ENCODE peak calls at places on chromosomes 2 and 18, in six cellular contexts. H is stomach, L is HCT116, G is upper lobe of left lung, J is sigmoid colon, I is H1. Q is an unnamed sample. For H3K9me3, the result is how much of the 10 kb centered on the place peaks cover.

GRCh38 chr2:206116278-206116677 is 30.3 kb upstream of the INO80D start:
- DNase-seq in H (no peak), L (no peak), G (peak), J (no peak), I (peak), Q (no peak)

GRCh38 chr2:48112911-48113687 is 206.8 kb upstream of the FBXO11 start:
- DNase-seq in H (no peak), L (no peak), G (no peak), J (no peak), I (no peak), Q (no peak)

GRCh38 chr18:41144444-41144843 is 810.6 kb upstream of the PIK3C3 start:
- DNase-seq in H (no peak), L (no peak), G (no peak), J (no peak), I (no peak), Q (no peak)

GRCh38 chr2:7660816-7661215 is 743.6 kb downstream of the RNF144A start:
- DNase-seq in H (no peak), L (no peak), G (no peak), J (no peak), I (no peak), Q (no peak)

GRCh38 chr2:33021542-33022259 is 74.9 kb downstream of the LTBP1 start:
- DNase-seq in H (no peak), L (no peak), G (no peak), J (no peak), I (no peak), Q (no peak)

GRCh38 chr2:9217838-9218770 is 11.5 kb downstream of the ASAP2 start:
- DNase-seq in H (no peak), L (no peak), G (no peak), J (no peak), I (peak), Q (no peak)

GRCh38 chr2:217393585-217394032 is 533.7 kb upstream of the TNP1 start:
- DNase-seq in H (peak), L (no peak), G (no peak), J (peak), I (no peak), Q (no peak)

GRCh38 chr2:238418999-238419546 is 7.7 kb upstream of the ASB1 start:
- DNase-seq in H (no peak), L (no peak), G (no peak), J (no peak), I (no peak), Q (no peak)

GRCh38 chr2:174881678-174882077 is 117.4 kb upstream of the CHRNA1 start:
- DNase-seq in H (no peak), L (no peak), G (no peak), J (no peak), I (no peak), Q (no peak)

GRCh38 chr2:42795275-42795674 is 2.9 kb upstream of the HAAO start:
- DNase-seq in H (no peak), L (no peak), G (no peak), J (no peak), I (no peak), Q (no peak)

GRCh38 chr2:73906847-73907505 is 14.2 kb downstream of the ACTG2 start:
- DNase-seq in H (no peak), L (no peak), G (no peak), J (peak), I (no peak), Q (no peak)

GRCh38 chr2:170711196-170711773 is 3.9 kb upstream of the SP5 start:
- DNase-seq in H (no peak), L (no peak), G (no peak), J (no peak), I (no peak), Q (no peak)

GRCh38 chr2:170707821-170708795 is 7.0 kb upstream of the SP5 start:
- DNase-seq in H (no peak), L (no peak), G (no peak), J (no peak), I (no peak), Q (no peak)

GRCh38 chr2:170711774-170712652 is 3.1 kb upstream of the SP5 start:
- DNase-seq in H (peak), L (no peak), G (peak), J (no peak), I (peak), Q (no peak)

GRCh38 chr2:170712653-170713279 is 2.4 kb upstream of the SP5 start:
- DNase-seq in H (no peak), L (no peak), G (peak), J (no peak), I (peak), Q (no peak)

GRCh38 chr2:170710609-170710979 is 4.5 kb upstream of the SP5 start:
- DNase-seq in H (no peak), L (no peak), G (no peak), J (no peak), I (no peak), Q (no peak)
- H3K9me3 ChIP-seq in H (under half), L (under half), G (under half), J (under half), I (under half), Q (under half)

DNA sequence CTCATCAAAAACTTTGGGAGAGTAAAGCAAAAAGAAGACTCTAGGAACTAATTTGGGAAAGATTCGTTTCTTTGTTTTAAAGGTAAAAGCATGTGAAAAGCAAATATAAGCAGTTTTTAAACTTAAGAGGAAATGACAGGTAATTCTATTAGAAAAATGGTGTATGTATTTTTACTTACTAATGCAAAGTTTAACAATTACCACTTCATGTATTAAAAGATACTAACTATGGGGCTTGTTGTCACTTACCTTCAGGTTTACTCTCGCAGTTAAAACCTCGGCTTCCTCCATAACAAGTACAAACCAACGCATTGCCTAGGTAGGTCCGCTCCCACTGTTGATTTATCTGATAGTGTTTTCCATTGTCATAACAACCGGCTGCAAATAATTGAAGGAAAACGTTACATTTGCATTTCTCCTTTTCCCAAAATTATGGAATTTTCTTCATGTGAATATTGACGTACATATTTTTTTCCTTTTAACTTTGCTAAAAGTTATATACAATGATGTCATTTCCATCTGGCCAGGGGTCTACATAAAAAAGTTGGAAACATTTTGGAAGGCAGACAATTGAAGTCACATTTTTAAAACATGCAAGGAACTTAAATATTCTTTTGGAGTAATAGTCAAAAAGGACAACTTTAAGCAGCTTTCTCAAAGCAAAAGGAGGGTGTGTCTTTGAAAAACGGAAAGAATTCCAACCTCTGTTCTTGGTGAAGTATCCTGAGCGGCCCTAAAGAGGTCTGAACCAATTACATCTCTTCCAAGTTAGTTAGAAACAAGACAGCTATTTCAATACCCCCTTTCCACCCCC is 1.2 kb downstream of the FN1 start:
- DNase-seq in H (no peak), L (no peak), G (no peak), J (no peak), I (no peak), Q (no peak)
- H3K4me3 ChIP-seq in H (peak), L (no peak), G (peak), J (peak), I (peak), Q (no peak)

GRCh38 chr18:13110559-13110958 is 108.0 kb upstream of the LDLRAD4 start:
- DNase-seq in H (no peak), L (no peak), G (no peak), J (no peak), I (no peak), Q (no peak)

GRCh38 chr18:13108330-13108729 is 110.2 kb upstream of the LDLRAD4 start:
- DNase-seq in H (no peak), L (no peak), G (no peak), J (no peak), I (no peak), Q (no peak)

GRCh38 chr18:13103366-13103765 is 112.2 kb downstream of the CEP192 start:
- DNase-seq in H (no peak), L (peak), G (no peak), J (no peak), I (no peak), Q (no peak)

GRCh38 chr18:13105059-13105458 is 113.5 kb upstream of the LDLRAD4 start:
- DNase-seq in H (no peak), L (no peak), G (no peak), J (no peak), I (no peak), Q (no peak)

GRCh38 chr18:13107074-13107473 is 111.5 kb upstream of the LDLRAD4 start:
- DNase-seq in H (no peak), L (no peak), G (no peak), J (no peak), I (no peak), Q (no peak)
- TF ChIP-seq POLR2AphosphoS5 in H (no peak), L (no peak), G (no peak), J (no peak), I (no peak), Q (no peak)

GRCh38 chr18:78230911-78231310 is 748.7 kb upstream of the SALL3 start:
- DNase-seq in H (no peak), L (no peak), G (no peak), J (no peak), I (no peak), Q (no peak)

GRCh38 chr18:78232196-78232595 is 747.4 kb upstream of the SALL3 start:
- DNase-seq in H (no peak), L (no peak), G (no peak), J (no peak), I (no peak), Q (no peak)

GRCh38 chr18:78228974-78229373 is 750.6 kb upstream of the SALL3 start:
- DNase-seq in H (no peak), L (no peak), G (no peak), J (no peak), I (peak), Q (no peak)
- H3K9me3 ChIP-seq in H (under half), L (under half), G (under half), J (under half), I (under half), Q (under half)